ENCODE peak calls at places on chromosome 11, in four cellular contexts. G, D, W and F are unnamed samples.

GRCh38 chr11:122816701-122817100 is 21.6 kb upstream of the CRTAM start:
- DNase-seq in G (no peak), D (no peak), W (no peak), F (no peak)

GRCh38 chr11:83025267-83025704 is 46.4 kb downstream of the RAB30 start:
- DNase-seq in G (no peak), D (no peak), W (no peak), F (no peak)

GRCh38 chr11:93504110-93505095 is 38.8 kb downstream of the SMCO4 start:
- DNase-seq in G (no peak), D (no peak), W (no peak), F (no peak)

GRCh38 chr11:87878373-87878779 is 296.9 kb downstream of the RAB38 start:
- DNase-seq in G (peak), D (peak), W (peak), F (peak)

GRCh38 chr11:37533830-37534229 is 935.8 kb upstream of the RAG2 start:
- DNase-seq in G (no peak), D (no peak), W (no peak), F (no peak)

GRCh38 chr11:20213790-20214189 is 53.5 kb upstream of the DBX1 start:
- DNase-seq in G (no peak), D (no peak), W (no peak), F (no peak)

GRCh38 chr11:117588166-117588810 is 208.7 kb downstream of the DSCAML1 start:
- DNase-seq in G (no peak), D (no peak), W (no peak), F (no peak)

GRCh38 chr11:33366918-33367317 is 109.7 kb downstream of the HIPK3 start:
- DNase-seq in G (no peak), D (no peak), W (no peak), F (no peak)

DNA sequence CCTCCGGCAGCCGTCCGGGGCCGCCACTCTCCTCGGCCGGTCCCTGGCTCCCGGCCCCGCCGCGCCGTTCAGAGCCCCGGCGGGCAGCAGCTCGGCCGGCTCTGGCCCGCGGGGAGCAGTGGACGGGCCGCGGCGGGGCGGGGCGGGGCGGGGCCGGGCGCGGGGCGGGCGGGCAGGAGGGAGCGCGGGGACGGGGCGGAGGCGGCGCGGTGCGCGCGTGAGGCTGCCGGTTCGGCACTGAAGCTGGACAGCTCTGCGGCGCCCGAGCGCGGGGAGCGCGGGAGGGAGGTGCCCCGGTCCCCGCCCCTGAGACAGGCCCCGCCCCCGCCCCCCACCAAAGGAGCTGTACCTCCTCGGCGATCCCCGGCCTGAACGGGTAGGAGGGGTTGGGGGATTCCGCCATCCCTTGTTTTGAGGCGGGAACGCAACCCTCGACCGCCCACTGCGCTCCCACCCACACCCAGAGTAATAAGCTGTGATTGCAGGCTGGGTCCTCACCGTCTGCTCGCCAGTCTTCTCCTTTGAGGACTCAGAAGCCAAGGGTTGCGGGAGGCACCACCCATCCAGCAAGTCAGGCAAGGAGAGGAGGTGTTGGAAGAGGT is at the start of gene DRD2:
- DNase-seq in G (no peak), D (no peak), W (peak), F (no peak)
- H3K4me3 ChIP-seq in G (no peak), D (no peak), W (no peak), F (no peak)

GRCh38 chr11:72534859-72535547 is 100.7 kb upstream of the CLPB start:
- DNase-seq in G (no peak), D (peak), W (peak), F (peak)
- TF ChIP-seq CTCF in G (no peak), D (no peak), W (peak), F (peak)

GRCh38 chr11:36507824-36508489 is 2.1 kb downstream of the TRAF6 start:
- DNase-seq in G (no peak), D (no peak), W (no peak), F (no peak)
- H3K4me3 ChIP-seq in G (no peak), D (peak), W (peak), F (peak)

DNA sequence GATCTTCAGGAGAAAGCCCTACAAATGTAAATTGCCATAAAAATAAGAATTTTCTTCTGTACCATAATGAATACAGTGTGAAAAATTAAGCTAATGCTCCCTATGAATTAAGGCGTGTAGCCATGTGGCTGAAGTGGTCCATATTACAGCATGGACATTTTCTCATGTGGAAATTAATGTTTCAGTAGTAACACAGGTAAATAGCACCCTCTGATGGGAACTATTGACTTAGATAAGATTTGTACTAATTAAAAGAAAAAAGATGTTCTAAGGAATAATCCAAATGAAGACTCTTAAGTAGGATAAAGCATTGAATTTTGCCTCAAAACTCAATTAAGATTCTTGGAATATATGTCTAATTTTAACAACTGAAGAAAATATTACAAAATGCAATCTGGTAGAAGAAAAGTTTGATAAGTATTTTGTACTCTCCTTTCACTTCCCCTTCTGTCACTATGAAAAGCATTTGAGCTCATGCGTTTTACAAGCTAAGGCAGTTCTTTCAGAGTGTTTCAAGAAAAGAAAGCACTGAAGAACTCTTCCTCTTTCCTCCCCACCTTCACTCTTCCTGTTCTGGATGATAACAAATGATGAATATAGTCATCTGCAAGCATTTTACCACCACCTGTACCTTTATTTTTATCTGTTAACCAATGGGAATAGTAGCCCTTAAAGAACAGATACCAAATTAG is 9.9 kb upstream of the OR8D2 start:
- DNase-seq in G (no peak), D (no peak), W (peak), F (peak)
- TF ChIP-seq CTCF in G (no peak), D (no peak), W (no peak), F (peak)

DNA sequence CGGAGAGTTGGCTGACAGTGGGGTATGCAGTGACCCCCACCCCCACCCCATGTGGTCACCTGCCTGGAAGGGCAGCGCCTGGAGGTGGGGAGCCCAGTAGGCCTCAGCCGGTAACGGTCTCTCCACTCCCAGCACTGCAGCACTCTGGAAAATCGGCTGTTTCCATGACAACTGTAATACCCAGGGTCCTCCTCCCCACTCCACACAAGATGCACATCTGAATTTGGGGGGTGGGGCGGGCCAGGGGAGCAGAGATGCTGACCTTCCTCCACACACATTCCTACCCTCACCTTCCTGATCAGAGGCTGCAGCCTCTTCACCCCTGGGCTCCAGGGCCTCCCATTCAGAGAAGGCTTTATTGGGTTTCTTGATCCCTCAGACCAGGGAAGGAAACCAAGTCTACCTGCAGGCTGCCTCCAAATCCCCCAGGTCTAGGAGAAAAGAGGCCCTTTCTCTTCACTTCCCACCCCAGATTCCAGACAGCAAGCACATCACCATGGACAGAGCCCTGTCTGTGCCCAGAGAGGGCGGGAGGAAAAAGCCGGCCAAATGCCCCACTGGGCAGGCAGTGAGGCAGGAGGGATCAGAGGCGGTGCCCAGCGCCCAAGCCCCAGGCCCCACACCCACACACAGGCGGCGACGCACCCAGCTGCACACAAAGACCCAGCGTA is 46.5 kb downstream of the SLC22A12 start:
- DNase-seq in G (no peak), D (no peak), W (no peak), F (no peak)
- H3K4me3 ChIP-seq in G (peak), D (no peak), W (no peak), F (no peak)